ENCODE peak calls at places on chromosomes 2 and 18, in six cellular contexts. One of them, this sample, is unnamed.

GRCh38 chr2:131483981-131484505 is 8.1 kb downstream of the TUBA3D start:
- DNase-seq in GM12864: no peak
- DNase-seq in AG04450: no peak
- DNase-seq in cardiac fibroblast: no peak
- DNase-seq in hepatocyte: no peak
- DNase-seq in chondrocyte: no peak
- DNase-seq in this sample: no peak

GRCh38 chr2:190431907-190432306 is 23.8 kb downstream of the MFSD6 start:
- DNase-seq in chondrocyte: no peak
- DNase-seq in AG04450: no peak
- DNase-seq in cardiac fibroblast: no peak
- DNase-seq in hepatocyte: no peak
- DNase-seq in GM12864: no peak
- DNase-seq in this sample: no peak

GRCh38 chr2:40725950-40726349 is 274.1 kb upstream of the SLC8A1 start:
- DNase-seq in hepatocyte: no peak
- DNase-seq in chondrocyte: no peak
- DNase-seq in cardiac fibroblast: no peak
- DNase-seq in GM12864: no peak
- DNase-seq in AG04450: no peak
- DNase-seq in this sample: no peak

GRCh38 chr18:50659091-50660003 is 99.5 kb downstream of the MAPK4 start:
- DNase-seq in cardiac fibroblast: peak
- DNase-seq in hepatocyte: peak
- DNase-seq in chondrocyte: no peak
- DNase-seq in AG04450: no peak
- DNase-seq in GM12864: no peak
- DNase-seq in this sample: no peak

GRCh38 chr2:3633982-3634630 is 23.9 kb upstream of the ALLC start:
- DNase-seq in hepatocyte: no peak
- DNase-seq in AG04450: no peak
- DNase-seq in GM12864: no peak
- DNase-seq in chondrocyte: peak
- DNase-seq in cardiac fibroblast: no peak
- DNase-seq in this sample: no peak

GRCh38 chr2:206011795-206012194 is 74.2 kb downstream of the INO80D start:
- DNase-seq in GM12864: no peak
- DNase-seq in cardiac fibroblast: peak
- DNase-seq in AG04450: no peak
- DNase-seq in hepatocyte: no peak
- DNase-seq in chondrocyte: no peak
- DNase-seq in this sample: no peak

GRCh38 chr2:46430413-46430812 is 49.0 kb upstream of the TMEM247 start:
- DNase-seq in hepatocyte: no peak
- DNase-seq in AG04450: no peak
- DNase-seq in cardiac fibroblast: no peak
- DNase-seq in chondrocyte: no peak
- DNase-seq in GM12864: no peak
- DNase-seq in this sample: no peak

GRCh38 chr2:74003494-74004211 is 18.9 kb downstream of the TET3 start:
- DNase-seq in hepatocyte: peak
- DNase-seq in chondrocyte: peak
- DNase-seq in GM12864: no peak
- DNase-seq in AG04450: peak
- DNase-seq in cardiac fibroblast: peak
- DNase-seq in this sample: no peak

GRCh38 chr2:182530636-182531035 is 103.8 kb upstream of the PDE1A start:
- DNase-seq in cardiac fibroblast: no peak
- DNase-seq in hepatocyte: no peak
- DNase-seq in AG04450: no peak
- DNase-seq in GM12864: no peak
- DNase-seq in chondrocyte: no peak
- DNase-seq in this sample: no peak

GRCh38 chr2:174085781-174086180 is 120.6 kb upstream of the SP3 start:
- DNase-seq in GM12864: no peak
- DNase-seq in chondrocyte: no peak
- DNase-seq in cardiac fibroblast: no peak
- DNase-seq in AG04450: no peak
- DNase-seq in hepatocyte: no peak
- DNase-seq in this sample: no peak

GRCh38 chr2:202790676-202791075 is 80.9 kb downstream of the ICA1L start:
- DNase-seq in GM12864: no peak
- DNase-seq in AG04450: no peak
- DNase-seq in chondrocyte: no peak
- DNase-seq in hepatocyte: no peak
- DNase-seq in cardiac fibroblast: no peak
- DNase-seq in this sample: no peak
- TF ChIP-seq CTCF in GM12864: no peak
- TF ChIP-seq CTCF in AG04450: no peak
- TF ChIP-seq CTCF in chondrocyte: no peak
- TF ChIP-seq CTCF in hepatocyte: no peak
- TF ChIP-seq CTCF in cardiac fibroblast: no peak
- TF ChIP-seq CTCF in this sample: no peak

DNA sequence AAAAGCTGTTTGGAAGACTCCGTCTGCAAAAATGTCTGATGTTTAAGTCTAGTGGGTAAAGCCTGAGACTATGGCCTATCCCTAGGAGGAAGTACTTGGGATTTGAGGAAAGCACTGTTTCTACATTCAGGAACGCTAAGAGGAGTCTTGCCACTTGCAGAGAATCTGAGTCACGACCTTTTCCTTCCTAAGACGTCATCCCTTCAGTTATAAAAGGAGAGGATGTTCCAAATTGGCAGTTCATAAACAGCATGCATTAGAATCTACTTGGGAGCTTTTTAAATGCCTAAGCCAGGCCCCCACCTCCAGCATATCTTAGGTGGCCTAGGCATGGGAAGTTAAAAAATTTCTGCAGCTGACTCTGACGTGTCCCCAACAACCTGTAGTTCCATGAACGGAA is 125.9 kb downstream of the TTC32 start:
- DNase-seq in AG04450: no peak
- DNase-seq in chondrocyte: no peak
- DNase-seq in hepatocyte: no peak
- DNase-seq in cardiac fibroblast: peak
- DNase-seq in GM12864: no peak
- DNase-seq in this sample: no peak
- TF ChIP-seq CTCF in AG04450: no peak
- TF ChIP-seq CTCF in chondrocyte: no peak
- TF ChIP-seq CTCF in hepatocyte: no peak
- TF ChIP-seq CTCF in cardiac fibroblast: no peak
- TF ChIP-seq CTCF in GM12864: no peak
- TF ChIP-seq CTCF in this sample: no peak

GRCh38 chr2:167406558-167406957 is 518.3 kb downstream of the XIRP2 start:
- DNase-seq in GM12864: no peak
- DNase-seq in cardiac fibroblast: peak
- DNase-seq in chondrocyte: no peak
- DNase-seq in hepatocyte: no peak
- DNase-seq in AG04450: no peak
- DNase-seq in this sample: no peak
- TF ChIP-seq CTCF in GM12864: no peak
- TF ChIP-seq CTCF in cardiac fibroblast: no peak
- TF ChIP-seq CTCF in chondrocyte: no peak
- TF ChIP-seq CTCF in hepatocyte: no peak
- TF ChIP-seq CTCF in AG04450: no peak
- TF ChIP-seq CTCF in this sample: no peak

GRCh38 chr2:241494311-241494908 is 14.0 kb downstream of the STK25 start:
- DNase-seq in GM12864: no peak
- DNase-seq in AG04450: no peak
- DNase-seq in cardiac fibroblast: no peak
- DNase-seq in hepatocyte: no peak
- DNase-seq in chondrocyte: no peak
- DNase-seq in this sample: no peak

GRCh38 chr2:241491549-241492173 is 16.7 kb downstream of the STK25 start:
- DNase-seq in AG04450: no peak
- DNase-seq in cardiac fibroblast: no peak
- DNase-seq in GM12864: no peak
- DNase-seq in hepatocyte: no peak
- DNase-seq in chondrocyte: no peak
- DNase-seq in this sample: no peak

GRCh38 chr2:241492174-241492565 is 16.2 kb downstream of the STK25 start:
- DNase-seq in GM12864: no peak
- DNase-seq in chondrocyte: no peak
- DNase-seq in AG04450: no peak
- DNase-seq in cardiac fibroblast: no peak
- DNase-seq in hepatocyte: no peak
- DNase-seq in this sample: no peak

GRCh38 chr2:241490825-241491505 is 17.4 kb downstream of the STK25 start:
- DNase-seq in cardiac fibroblast: no peak
- DNase-seq in AG04450: no peak
- DNase-seq in GM12864: no peak
- DNase-seq in chondrocyte: no peak
- DNase-seq in hepatocyte: no peak
- DNase-seq in this sample: no peak

GRCh38 chr2:241493092-241493491 is 15.3 kb downstream of the STK25 start:
- DNase-seq in chondrocyte: no peak
- DNase-seq in hepatocyte: no peak
- DNase-seq in AG04450: no peak
- DNase-seq in cardiac fibroblast: no peak
- DNase-seq in GM12864: no peak
- DNase-seq in this sample: no peak
- TF ChIP-seq CTCF in chondrocyte: no peak
- TF ChIP-seq CTCF in hepatocyte: no peak
- TF ChIP-seq CTCF in AG04450: no peak
- TF ChIP-seq CTCF in cardiac fibroblast: no peak
- TF ChIP-seq CTCF in GM12864: no peak
- TF ChIP-seq CTCF in this sample: no peak

DNA sequence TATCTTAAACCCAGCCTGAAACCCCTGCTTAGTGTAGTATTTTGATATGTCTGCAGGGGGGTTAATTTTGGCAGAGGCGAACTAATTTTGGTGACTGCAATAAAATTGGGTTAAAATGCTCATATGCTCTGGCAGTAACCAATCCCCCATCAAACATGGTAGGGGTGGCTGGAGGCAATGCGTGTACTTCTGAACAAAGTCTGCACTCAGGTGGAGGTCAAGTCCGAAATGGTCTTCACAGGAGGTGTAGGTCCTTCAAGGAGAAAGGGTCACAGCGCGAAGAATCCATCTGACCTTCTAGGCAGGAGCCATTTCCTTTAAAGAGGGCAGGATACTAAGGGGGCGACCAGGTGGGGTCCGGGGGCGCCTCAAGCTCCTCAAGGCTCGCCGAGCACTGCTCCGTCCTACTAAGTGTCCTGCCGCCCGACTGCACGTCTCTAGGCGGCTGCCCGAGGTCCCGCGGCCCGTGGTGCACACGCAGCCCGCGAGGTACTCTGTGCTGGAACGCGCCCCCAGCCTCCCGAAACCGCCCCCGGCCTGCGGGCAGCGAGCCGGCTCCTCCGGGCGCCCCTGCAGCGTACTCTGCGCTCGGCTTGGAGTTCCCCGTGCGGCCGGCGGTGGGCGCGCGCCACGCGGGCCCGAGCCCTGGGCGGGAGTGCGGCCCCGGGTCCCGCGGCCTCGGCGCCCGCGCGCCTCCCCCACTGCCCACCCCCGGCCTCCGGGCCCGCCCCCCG is 1.7 kb upstream of the LDLRAD4 start:
- DNase-seq in hepatocyte: peak
- DNase-seq in AG04450: no peak
- DNase-seq in GM12864: no peak
- DNase-seq in cardiac fibroblast: peak
- DNase-seq in chondrocyte: no peak
- DNase-seq in this sample: peak
- TF ChIP-seq CTCF in hepatocyte: peak
- TF ChIP-seq CTCF in AG04450: no peak
- TF ChIP-seq CTCF in GM12864: peak
- TF ChIP-seq CTCF in cardiac fibroblast: no peak
- TF ChIP-seq CTCF in chondrocyte: peak
- TF ChIP-seq CTCF in this sample: peak

GRCh38 chr2:42978175-42978886 is 185.9 kb upstream of the HAAO start:
- DNase-seq in GM12864: no peak
- DNase-seq in hepatocyte: peak
- DNase-seq in AG04450: no peak
- DNase-seq in cardiac fibroblast: no peak
- DNase-seq in chondrocyte: peak
- DNase-seq in this sample: no peak
- TF ChIP-seq CTCF in GM12864: no peak
- TF ChIP-seq CTCF in hepatocyte: no peak
- TF ChIP-seq CTCF in AG04450: no peak
- TF ChIP-seq CTCF in cardiac fibroblast: no peak
- TF ChIP-seq CTCF in chondrocyte: no peak
- TF ChIP-seq CTCF in this sample: no peak

GRCh38 chr2:108605947-108606346 is 71.7 kb downstream of the LIMS1 start:
- DNase-seq in chondrocyte: no peak
- DNase-seq in cardiac fibroblast: no peak
- DNase-seq in AG04450: no peak
- DNase-seq in hepatocyte: no peak
- DNase-seq in GM12864: no peak
- DNase-seq in this sample: peak

GRCh38 chr2:108612153-108612513 is 77.9 kb downstream of the LIMS1 start:
- DNase-seq in GM12864: peak
- DNase-seq in AG04450: peak
- DNase-seq in hepatocyte: no peak
- DNase-seq in chondrocyte: no peak
- DNase-seq in cardiac fibroblast: peak
- DNase-seq in this sample: peak

GRCh38 chr2:108604196-108604595 is 69.9 kb downstream of the LIMS1 start:
- DNase-seq in cardiac fibroblast: peak
- DNase-seq in GM12864: no peak
- DNase-seq in chondrocyte: no peak
- DNase-seq in hepatocyte: no peak
- DNase-seq in AG04450: no peak
- DNase-seq in this sample: no peak

GRCh38 chr2:108611021-108611420 is 76.8 kb downstream of the LIMS1 start:
- DNase-seq in chondrocyte: no peak
- DNase-seq in GM12864: no peak
- DNase-seq in cardiac fibroblast: no peak
- DNase-seq in AG04450: no peak
- DNase-seq in hepatocyte: no peak
- DNase-seq in this sample: peak

DNA sequence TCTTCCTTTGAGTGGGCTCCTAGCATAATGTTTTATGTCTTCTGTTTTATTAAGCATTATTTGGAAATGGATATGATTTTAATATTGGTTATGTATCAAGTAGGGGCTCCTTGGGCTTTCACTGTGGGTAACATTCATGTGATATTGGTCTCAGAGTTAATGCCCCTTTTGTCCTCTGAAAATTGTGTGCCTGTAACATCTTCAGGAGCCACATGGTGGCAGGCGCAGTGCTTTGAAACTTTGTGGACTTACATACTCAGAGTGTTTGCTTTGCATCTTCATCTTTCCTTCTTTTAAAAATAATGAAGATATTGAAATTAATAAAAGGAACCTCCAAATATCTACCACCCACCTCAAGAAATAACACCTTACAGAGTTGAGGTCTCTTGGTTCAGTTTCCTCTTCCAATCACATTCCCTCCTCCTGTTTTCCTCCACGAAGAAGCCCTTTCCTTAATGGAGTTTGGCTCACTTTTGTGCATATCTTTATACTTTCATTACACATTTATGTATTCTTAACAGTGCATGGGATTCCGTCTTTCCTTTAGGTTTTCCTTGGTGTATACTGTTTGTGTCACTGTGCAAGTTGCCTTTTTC is 73.5 kb downstream of the LIMS1 start:
- DNase-seq in hepatocyte: peak
- DNase-seq in GM12864: no peak
- DNase-seq in AG04450: no peak
- DNase-seq in chondrocyte: no peak
- DNase-seq in cardiac fibroblast: peak
- DNase-seq in this sample: peak
- TF ChIP-seq CTCF in hepatocyte: peak
- TF ChIP-seq CTCF in GM12864: peak
- TF ChIP-seq CTCF in AG04450: peak
- TF ChIP-seq CTCF in chondrocyte: peak
- TF ChIP-seq CTCF in cardiac fibroblast: peak
- TF ChIP-seq CTCF in this sample: peak

GRCh38 chr2:43605079-43605655 is 9.3 kb upstream of the THADA start:
- DNase-seq in AG04450: no peak
- DNase-seq in chondrocyte: no peak
- DNase-seq in cardiac fibroblast: peak
- DNase-seq in hepatocyte: peak
- DNase-seq in GM12864: no peak
- DNase-seq in this sample: peak
- TF ChIP-seq CTCF in AG04450: peak
- TF ChIP-seq CTCF in chondrocyte: peak
- TF ChIP-seq CTCF in cardiac fibroblast: peak
- TF ChIP-seq CTCF in hepatocyte: peak
- TF ChIP-seq CTCF in GM12864: peak
- TF ChIP-seq CTCF in this sample: peak

This sample was measured in GM13976.